ENCODE peak calls at places on chromosome 12, in nine cellular contexts. Z is heart left ventricle, Q is neural progenitor cell, H is left ventricle myocardium inferior, X is GM23338, D is GM12865, C is kidney, F is activated B cell treated with CpG ODN at 0.5 μM for 24 hours, N is endothelial cell. O is an unnamed sample.

GRCh38 chr12:120588948-120589930 is 8.0 kb upstream of the POP5 start:
- DNase-seq in Z (peak), Q (peak), F (no peak), C (no peak), X (no peak), H (peak), N (no peak), D (no peak), O (no peak)

GRCh38 chr12:25257590-25258324 is 7.0 kb upstream of the KRAS start:
- DNase-seq in X (peak), Z (no peak), D (no peak), F (no peak), C (no peak), Q (no peak), H (no peak), N (no peak), O (no peak)

GRCh38 chr12:33427071-33427470 is 12.5 kb downstream of the SYT10 start:
- DNase-seq in Z (no peak), C (no peak), X (peak), H (no peak), F (no peak), D (peak), N (no peak), Q (peak), O (no peak)

GRCh38 chr12:32455607-32456063 is 56.3 kb downstream of the FGD4 start:
- DNase-seq in F (no peak), D (peak), H (no peak), C (no peak), Z (no peak), X (peak), Q (peak), N (peak), O (peak)

GRCh38 chr12:54287316-54288157 is 7.0 kb downstream of the HNRNPA1 start:
- DNase-seq in Q (no peak), X (peak), D (no peak), H (no peak), C (peak), Z (no peak), F (no peak), N (no peak), O (no peak)

GRCh38 chr12:67415473-67415872 is 146.3 kb downstream of the CAND1 start:
- DNase-seq in Q (peak), N (peak), C (no peak), H (no peak), D (peak), X (peak), Z (no peak), F (no peak), O (no peak)

GRCh38 chr12:52837781-52838736 is 3.9 kb upstream of the KRT79 start:
- DNase-seq in Q (no peak), Z (no peak), D (no peak), H (no peak), N (no peak), C (no peak), X (no peak), F (no peak), O (no peak)

GRCh38 chr12:62021808-62022207 is 238.4 kb upstream of the USP15 start:
- DNase-seq in X (peak), F (no peak), N (no peak), Z (no peak), C (peak), D (no peak), Q (no peak), H (no peak), O (no peak)

GRCh38 chr12:121637231-121637914 is 11.0 kb downstream of the ORAI1 start:
- DNase-seq in X (no peak), Q (no peak), D (peak), C (peak), Z (peak), N (no peak), H (no peak), F (peak), O (no peak)

GRCh38 chr12:65695077-65695865 is 129.0 kb upstream of the HMGA2 start:
- DNase-seq in F (no peak), X (peak), H (no peak), D (peak), C (peak), Q (no peak), N (no peak), Z (no peak), O (peak)

GRCh38 chr12:118397693-118398440 is 21.5 kb downstream of the SUDS3 start:
- DNase-seq in F (no peak), X (no peak), Z (no peak), D (no peak), Q (no peak), H (no peak), N (no peak), C (no peak), O (no peak)

GRCh38 chr12:117076410-117077372 is 22.5 kb downstream of the TESC start:
- DNase-seq in F (no peak), H (no peak), X (no peak), Q (no peak), C (peak), D (no peak), N (no peak), Z (peak), O (no peak)

GRCh38 chr12:87140257-87140656 is 884.1 kb upstream of the MGAT4C start:
- DNase-seq in C (no peak), X (no peak), Q (no peak), D (no peak), N (no peak), H (no peak), Z (no peak), F (no peak), O (no peak)

GRCh38 chr12:90938451-90938850 is 16.5 kb downstream of the CCER1 start:
- DNase-seq in D (no peak), F (no peak), H (no peak), Q (no peak), X (no peak), Z (no peak), N (no peak), C (no peak), O (peak)

GRCh38 chr12:49979061-49979586 is 6.4 kb downstream of the AQP6 start:
- DNase-seq in C (no peak), Z (no peak), F (no peak), D (no peak), Q (no peak), N (no peak), X (no peak), H (no peak), O (no peak)

GRCh38 chr12:103799504-103800251 is 41.4 kb downstream of the NT5DC3 start:
- DNase-seq in X (peak), Z (no peak), C (no peak), F (no peak), Q (no peak), N (no peak), D (no peak), H (no peak), O (peak)

GRCh38 chr12:92288533-92288932 is 142.9 kb upstream of the BTG1 start:
- DNase-seq in N (no peak), C (no peak), H (no peak), D (no peak), Q (no peak), Z (peak), F (no peak), X (no peak), O (no peak)

GRCh38 chr12:12788675-12789368 is 3.4 kb downstream of the APOLD1 start:
- DNase-seq in Q (peak), Z (peak), H (no peak), X (peak), N (peak), D (peak), F (no peak), C (no peak), O (peak)

GRCh38 chr12:106893451-106893850 is 62.3 kb upstream of the TMEM263 start:
- DNase-seq in C (no peak), X (no peak), N (no peak), Q (no peak), F (no peak), H (no peak), D (no peak), Z (no peak), O (no peak)

GRCh38 chr12:32897276-32897615 is 669 bp upstream of the PKP2 start:
- DNase-seq in Z (no peak), C (no peak), Q (no peak), H (no peak), X (no peak), F (no peak), N (no peak), D (no peak), O (no peak)

GRCh38 chr12:57888407-57889157 is 42.1 kb upstream of the CTDSP2 start:
- DNase-seq in D (peak), N (no peak), Q (peak), Z (peak), C (peak), H (peak), F (no peak), X (peak), O (peak)

GRCh38 chr12:130627175-130627574 is 88.9 kb downstream of the RIMBP2 start:
- DNase-seq in Q (no peak), X (no peak), F (no peak), H (no peak), Z (no peak), N (no peak), C (no peak), D (no peak), O (no peak)

GRCh38 chr12:122006186-122006926 is 15.3 kb upstream of the BCL7A start:
- DNase-seq in Z (no peak), N (no peak), X (no peak), C (peak), D (no peak), F (no peak), Q (no peak), H (no peak), O (no peak)

GRCh38 chr12:123550700-123551099 is 17.2 kb upstream of the RILPL1 start:
- DNase-seq in Q (no peak), C (no peak), H (no peak), Z (no peak), X (no peak), D (no peak), N (no peak), F (no peak), O (no peak)

GRCh38 chr12:130971871-130972588 is 18.3 kb downstream of the ADGRD1 start:
- DNase-seq in F (no peak), N (no peak), Z (no peak), D (no peak), H (no peak), X (no peak), C (no peak), Q (no peak), O (no peak)

GRCh38 chr12:28051516-28052456 is 79.3 kb upstream of the PTHLH start:
- DNase-seq in Z (no peak), F (no peak), H (no peak), X (no peak), N (no peak), C (peak), Q (no peak), D (no peak), O (no peak)

GRCh38 chr12:105431537-105431936 is 101.0 kb downstream of the C12orf75 start:
- DNase-seq in F (no peak), N (no peak), D (no peak), Q (no peak), X (no peak), Z (no peak), C (no peak), H (no peak), O (no peak)

GRCh38 chr12:105426766-105427165 is 96.3 kb downstream of the C12orf75 start:
- DNase-seq in C (no peak), H (no peak), F (no peak), X (no peak), N (no peak), Z (no peak), Q (no peak), D (no peak), O (no peak)

GRCh38 chr12:105428793-105429192 is 98.3 kb downstream of the C12orf75 start:
- DNase-seq in C (no peak), Q (no peak), D (no peak), H (no peak), X (no peak), Z (no peak), F (no peak), N (no peak), O (no peak)

GRCh38 chr12:105425263-105426174 is 95.0 kb downstream of the C12orf75 start:
- DNase-seq in C (no peak), D (no peak), F (no peak), Z (no peak), H (no peak), N (no peak), X (no peak), Q (no peak), O (no peak)

DNA sequence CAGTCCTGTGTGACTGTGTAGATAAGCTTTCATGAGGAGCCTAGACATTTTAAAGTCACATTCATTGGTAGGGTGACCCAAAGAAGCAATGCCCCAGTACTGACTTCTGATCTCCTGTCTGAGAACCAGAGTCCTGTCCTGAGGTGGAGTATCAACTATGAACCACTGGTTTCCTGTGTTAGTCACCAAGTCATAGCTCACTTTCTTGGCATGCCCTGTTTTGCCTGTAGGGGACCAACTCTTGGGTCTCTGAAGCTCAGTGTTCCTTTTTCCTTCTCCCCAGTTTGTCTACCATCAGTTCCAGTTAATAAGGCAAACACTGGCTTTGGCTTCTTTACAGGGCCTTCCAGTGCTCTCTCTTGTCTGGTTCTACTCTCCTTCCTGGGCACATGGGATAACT is 97.4 kb downstream of the C12orf75 start:
- DNase-seq in N (no peak), C (no peak), F (no peak), X (no peak), Z (no peak), Q (no peak), D (peak), H (no peak), O (no peak)
- TF ChIP-seq CTCF in N (no peak), C (no peak), F (no peak), X (peak), Z (no peak), Q (peak), D (no peak), H (no peak), O (no peak)

DNA sequence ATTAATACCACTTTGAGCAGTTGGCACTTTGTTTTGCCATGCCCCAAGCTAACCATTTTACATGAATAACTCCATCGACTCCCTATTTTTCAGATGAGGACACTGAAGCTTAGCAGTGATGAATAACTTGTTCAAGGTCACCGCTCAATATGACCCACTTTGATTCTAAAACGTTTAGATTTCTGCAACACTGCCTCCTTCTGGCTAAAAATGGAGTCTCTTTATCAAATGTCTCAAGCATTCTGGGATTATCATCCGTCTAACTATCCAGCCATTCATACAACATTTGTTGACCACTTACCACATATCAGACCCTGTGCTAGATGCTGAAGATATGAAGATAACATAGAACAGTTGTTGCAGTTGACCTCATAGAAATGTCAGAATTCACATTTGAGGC is 298.0 kb downstream of the PPFIA2 start:
- DNase-seq in C (no peak), H (no peak), F (no peak), Z (no peak), D (peak), Q (no peak), N (no peak), X (peak), O (no peak)
- TF ChIP-seq CTCF in C (no peak), H (no peak), F (no peak), Z (no peak), D (peak), Q (peak), N (peak), X (peak), O (no peak)

GRCh38 chr12:6753772-6754356 is 923 bp upstream of the MLF2 start:
- DNase-seq in D (no peak), Z (peak), F (no peak), N (no peak), X (peak), C (peak), H (no peak), Q (no peak), O (no peak)
- TF ChIP-seq CTCF in D (peak), Z (no peak), F (no peak), N (no peak), X (peak), C (peak), H (peak), Q (no peak), O (peak)

DNA sequence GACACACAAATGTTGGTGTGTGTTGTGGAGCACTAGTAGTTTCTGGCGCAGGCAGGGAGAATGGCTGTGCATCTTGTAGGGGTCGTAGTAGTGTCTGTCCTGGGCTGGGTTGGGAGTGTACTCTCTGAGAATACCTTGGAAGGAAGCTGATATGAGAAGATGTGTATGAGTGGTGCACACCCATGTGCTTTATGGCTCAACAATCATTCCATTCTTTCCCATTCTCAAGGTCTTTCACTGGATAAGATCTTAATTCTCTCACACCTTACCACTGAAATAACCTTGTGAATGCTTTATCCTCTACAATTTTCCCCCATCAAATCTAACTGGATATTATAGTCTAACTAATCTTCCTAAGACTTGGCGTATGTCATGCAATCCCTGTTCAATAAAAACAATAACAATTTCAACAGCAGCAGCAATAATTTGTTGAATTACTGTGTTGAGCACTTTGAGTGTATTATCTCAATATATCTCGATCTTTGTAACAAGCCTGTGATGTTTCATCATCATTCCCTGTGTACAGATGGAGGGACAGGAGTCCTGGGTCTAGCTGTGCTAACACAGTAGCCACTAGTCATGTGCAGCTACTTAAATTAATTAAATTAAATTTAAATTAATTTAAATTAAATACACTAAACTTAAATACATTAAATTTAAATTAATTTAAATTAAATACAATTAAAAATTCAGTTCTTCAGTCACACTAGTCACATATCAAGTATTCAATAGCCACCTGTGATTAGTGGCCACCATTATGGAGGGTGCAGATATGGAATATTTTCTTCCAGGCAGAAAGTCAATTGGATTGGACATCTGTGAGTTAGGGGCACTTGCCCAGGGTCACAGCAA is 3.6 kb upstream of the SLC48A1 start:
- DNase-seq in Q (no peak), N (no peak), F (no peak), D (no peak), Z (no peak), X (no peak), C (no peak), H (no peak), O (no peak)
- TF ChIP-seq CTCF in Q (no peak), N (no peak), F (no peak), D (no peak), Z (no peak), X (no peak), C (no peak), H (no peak), O (no peak)

DNA sequence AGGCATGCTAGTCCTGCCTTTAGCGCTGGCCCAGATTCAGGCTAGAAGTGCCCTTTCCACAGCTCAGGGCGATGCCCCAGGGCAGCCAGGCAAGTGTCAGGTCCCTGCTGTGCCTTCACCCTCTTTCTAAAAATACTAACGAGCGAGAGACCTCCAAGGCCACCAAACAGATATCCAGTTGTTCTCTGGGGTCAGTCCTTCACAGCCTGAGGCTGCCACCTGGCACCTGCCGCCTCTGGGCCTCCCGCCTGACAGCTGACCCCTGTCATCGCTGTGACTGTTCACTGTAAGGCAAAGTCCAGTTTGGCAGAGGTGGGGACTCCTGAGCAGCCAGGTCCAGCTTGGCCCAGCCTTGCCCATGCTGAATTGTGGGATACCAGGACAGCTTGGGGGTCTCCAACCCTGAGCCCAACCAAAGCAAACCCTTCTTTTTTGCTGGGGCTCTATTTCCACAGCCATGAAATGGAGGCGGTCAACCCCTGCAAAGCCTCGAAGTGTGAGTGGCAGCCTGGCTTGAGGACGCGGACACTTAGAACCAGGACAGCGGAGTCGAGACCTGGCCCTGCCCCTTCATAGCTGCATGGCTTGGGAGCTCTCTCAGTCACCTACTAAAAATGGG is 79.9 kb downstream of the NINJ2 start:
- DNase-seq in Z (peak), Q (peak), N (no peak), X (no peak), D (no peak), C (no peak), F (no peak), H (peak), O (peak)
- TF ChIP-seq CTCF in Z (no peak), Q (peak), N (no peak), X (no peak), D (no peak), C (no peak), F (no peak), H (no peak), O (no peak)

DNA sequence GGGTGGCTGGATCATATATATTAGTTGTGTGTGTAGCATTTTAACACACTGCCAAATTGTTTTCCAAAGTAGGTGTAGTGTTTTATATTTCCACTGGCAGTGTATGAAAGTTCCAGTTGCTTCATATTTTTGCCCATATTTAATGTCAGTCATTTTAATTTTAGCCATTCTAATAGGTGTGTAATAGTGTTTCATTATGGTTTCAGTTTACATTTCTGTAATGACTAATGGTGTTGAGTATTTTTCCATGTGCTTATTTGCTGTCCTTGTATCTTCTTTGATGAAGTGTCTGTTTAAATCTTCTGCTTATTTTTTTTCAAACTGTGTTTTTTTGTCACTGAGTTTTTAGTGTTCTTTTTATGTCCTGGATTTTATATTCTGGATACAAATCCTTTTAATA is 8.7 kb downstream of the TBC1D15 start:
- DNase-seq in H (no peak), X (no peak), N (no peak), C (no peak), Z (no peak), D (no peak), F (no peak), Q (no peak), O (no peak)
- TF ChIP-seq CTCF in H (no peak), X (no peak), N (no peak), C (no peak), Z (no peak), D (no peak), F (no peak), Q (no peak), O (no peak)

GRCh38 chr12:109255377-109255776 is 53.7 kb downstream of the FOXN4 start:
- DNase-seq in D (peak), N (peak), F (no peak), Z (no peak), H (no peak), Q (peak), C (no peak), X (peak), O (no peak)
- TF ChIP-seq CTCF in D (no peak), N (no peak), F (no peak), Z (no peak), H (no peak), Q (peak), C (no peak), X (peak), O (peak)